ENCODE peak calls at places on chromosomes 11 and 22, in five cellular contexts. P is caudate nucleus, E is epithelial cell of prostate, C is HCT116, G is transverse colon. M is an unnamed sample.
A peak's percentile ranks its signal among the peaks of the same experiment; 100 is the strongest.

GRCh38 chr22:33389927-33390326 is 331.7 kb upstream of the SYN3 start:
- DNase-seq in P (no peak), G (no peak), C (no peak), E (no peak), M (no peak)

GRCh38 chr22:33070600-33070999 is 12.4 kb upstream of the SYN3 start:
- DNase-seq in G (no peak), P (no peak), E (no peak), C (no peak), M (no peak)

GRCh38 chr11:19076744-19077589 is 16.4 kb upstream of the MRGPRX2 start:
- DNase-seq in E (no peak), G (peak; percentile 68), C (peak; percentile 31), P (peak; percentile 28), M (no peak)

GRCh38 chr22:48488149-48488551 is 1339.5 kb downstream of the BRD1 start:
- DNase-seq in P (no peak), G (no peak), C (no peak), E (no peak), M (no peak)

GRCh38 chr11:2574553-2575535 is 125.0 kb downstream of the KCNQ1OT1 start:
- DNase-seq in P (peak; percentile 15), E (no peak), G (peak; percentile 34), C (no peak), M (no peak)

GRCh38 chr11:81993755-81994154 is 739.9 kb downstream of the FAM181B start:
- DNase-seq in C (no peak), G (no peak), E (no peak), P (no peak), M (no peak)

GRCh38 chr11:47998733-47999359 is 18.5 kb downstream of the PTPRJ start:
- DNase-seq in C (no peak), E (no peak), G (peak; percentile 56), P (no peak), M (no peak)

GRCh38 chr11:1517117-1518005 is 30.8 kb upstream of the MOB2 start:
- DNase-seq in G (no peak), C (no peak), E (no peak), P (no peak), M (no peak)

GRCh38 chr11:96267490-96268010 is 75.4 kb downstream of the MAML2 start:
- DNase-seq in E (no peak), C (no peak), P (no peak), G (no peak), M (no peak)

GRCh38 chr11:7668464-7668863 is 4.8 kb downstream of the CYB5R2 start:
- DNase-seq in C (no peak), P (no peak), G (no peak), E (no peak), M (no peak)

GRCh38 chr22:29265929-29266328 is 1.9 kb downstream of the RHBDD3 start:
- DNase-seq in C (no peak), P (no peak), E (no peak), G (no peak), M (no peak)

GRCh38 chr22:37021710-37022482 is 2.4 kb downstream of the MPST start:
- DNase-seq in G (peak; percentile 53), C (peak; percentile 27), E (no peak), P (no peak), M (no peak)

GRCh38 chr11:6862961-6863360 is at the start of gene OR10A2:
- DNase-seq in E (peak; percentile 29), G (no peak), P (no peak), C (no peak), M (no peak)

GRCh38 chr22:44497218-44497903 is 672 bp downstream of the RTL6 start:
- DNase-seq in C (no peak), G (peak; percentile 18), E (no peak), P (no peak), M (no peak)

GRCh38 chr11:1742371-1742770 is 8.0 kb downstream of the IFITM10 start:
- DNase-seq in G (peak; percentile 3), P (no peak), C (no peak), E (no peak), M (no peak)

GRCh38 chr22:47322854-47323253 is 560.4 kb downstream of the TBC1D22A start:
- DNase-seq in E (no peak), G (no peak), C (no peak), P (no peak), M (no peak)

GRCh38 chr11:26820739-26821138 is 98.9 kb upstream of the SLC5A12 start:
- DNase-seq in C (no peak), G (no peak), E (peak; percentile 41), P (no peak), M (no peak)

GRCh38 chr22:46425011-46425410 is 89.5 kb downstream of the TRMU start:
- DNase-seq in P (no peak), G (no peak), C (no peak), E (peak; percentile 49), M (no peak)

GRCh38 chr11:2796508-2797180 is 88.9 kb downstream of the CDKN1C start:
- DNase-seq in C (no peak), P (no peak), E (no peak), G (peak; percentile 3), M (no peak)

GRCh38 chr11:23564370-23564769 is 704.1 kb upstream of the CCDC179 start:
- DNase-seq in E (no peak), C (no peak), P (no peak), G (no peak), M (no peak)

GRCh38 chr11:116529681-116530080 is 243.1 kb downstream of the BUD13 start:
- DNase-seq in C (no peak), G (no peak), E (no peak), P (no peak), M (no peak)

GRCh38 chr22:27113211-27114030 is 456.0 kb downstream of the MIAT start:
- DNase-seq in P (no peak), E (peak; percentile 64), G (peak; percentile 59), C (peak; percentile 95), M (peak; percentile 15)

GRCh38 chr11:121560251-121560650 is 107.5 kb upstream of the SORL1-AS1 start:
- DNase-seq in G (no peak), E (no peak), C (no peak), P (no peak), M (no peak)

GRCh38 chr11:26987726-26988125 is 6.2 kb upstream of the FIBIN start:
- DNase-seq in E (no peak), C (no peak), G (no peak), P (no peak), M (no peak)

GRCh38 chr22:49999901-50000586 is 12.5 kb downstream of the IL17REL start:
- DNase-seq in E (no peak), C (no peak), G (no peak), P (no peak), M (no peak)

GRCh38 chr11:93089474-93090102 is 108.2 kb downstream of the SLC36A4 start:
- DNase-seq in P (no peak), C (peak; percentile 52), G (peak; percentile 27), E (no peak), M (no peak)

GRCh38 chr11:107827041-107827440 is 31.5 kb downstream of the SLC35F2 start:
- DNase-seq in E (no peak), P (no peak), C (no peak), G (no peak), M (no peak)

GRCh38 chr11:107821199-107821926 is 37.2 kb downstream of the SLC35F2 start:
- DNase-seq in P (no peak), E (no peak), G (no peak), C (no peak), M (no peak)

GRCh38 chr11:107819361-107820014 is 39.1 kb downstream of the SLC35F2 start:
- DNase-seq in P (no peak), C (no peak), G (no peak), E (no peak), M (no peak)

GRCh38 chr11:107825875-107826274 is 32.7 kb downstream of the SLC35F2 start:
- DNase-seq in G (no peak), E (no peak), C (no peak), P (no peak), M (no peak)

GRCh38 chr11:107824668-107825369 is 33.8 kb downstream of the SLC35F2 start:
- DNase-seq in P (no peak), C (no peak), G (no peak), E (no peak), M (no peak)
- H3K27ac ChIP-seq in P (no peak overlapping the region), C (no peak overlapping the region), G (no peak overlapping the region), E (no peak overlapping the region), M (no peak overlapping the region)

DNA sequence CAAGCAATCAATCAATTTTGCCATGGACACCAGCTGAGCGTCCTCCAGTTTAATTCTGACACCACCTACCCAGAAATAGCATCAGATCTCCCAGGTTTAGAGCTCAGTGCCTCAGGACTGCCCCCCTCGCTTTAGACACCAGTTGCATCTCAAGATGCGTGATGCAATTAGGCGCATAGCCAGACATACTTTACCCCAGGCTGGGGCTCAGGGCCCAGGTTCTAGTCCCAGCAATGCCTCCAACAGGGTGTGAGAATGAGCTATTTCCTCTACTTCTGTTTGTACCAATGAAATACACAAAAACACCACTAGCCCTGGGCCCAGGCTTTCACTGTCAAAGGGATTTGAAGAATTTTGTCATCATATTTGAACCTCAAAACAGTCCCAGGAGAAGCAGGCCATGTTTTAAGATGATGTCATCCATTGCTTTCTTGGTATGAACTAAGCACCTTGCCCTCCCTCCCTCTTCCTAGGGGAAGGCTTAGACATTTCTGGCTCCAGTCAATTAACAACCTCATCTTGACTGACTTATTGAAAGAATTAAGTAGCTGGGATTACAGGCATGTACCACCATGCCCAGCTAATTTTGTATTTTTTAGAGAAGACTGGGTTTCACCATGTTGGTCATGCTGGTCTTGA is 61.5 kb upstream of the INCENP start:
- DNase-seq in P (no peak), E (no peak), G (no peak), C (no peak), M (no peak)
- H3K27ac ChIP-seq in P (peak overlapping the region; percentile 92), E (no peak overlapping the region), G (no peak overlapping the region), C (no peak overlapping the region), M (peak overlapping the region; percentile 97)

GRCh38 chr11:66334605-66335442 is 1.4 kb downstream of the RIN1 start:
- DNase-seq in P (no peak), G (no peak), E (no peak), C (no peak), M (no peak)

GRCh38 chr11:66338276-66339162 is 2.3 kb upstream of the RIN1 start:
- DNase-seq in E (no peak), C (no peak), G (no peak), P (no peak), M (no peak)

GRCh38 chr11:66335531-66336233 is 552 bp downstream of the RIN1 start:
- DNase-seq in E (no peak), G (no peak), P (no peak), C (no peak), M (no peak)

GRCh38 chr11:66337103-66337899 is 1.1 kb upstream of the RIN1 start:
- DNase-seq in G (no peak), E (no peak), C (no peak), P (no peak), M (no peak)

GRCh38 chr11:66336234-66337102 is at the start of gene RIN1:
- DNase-seq in G (peak; percentile 71), C (peak; percentile 82), E (peak; percentile 90), P (peak; percentile 48), M (no peak)
- H3K27ac ChIP-seq in G (peak within 1 kb of the TSS; percentile 76), C (peak within 1 kb of the TSS; percentile 89), E (peak within 1 kb of the TSS; percentile 95), P (peak within 1 kb of the TSS; percentile 90), M (no peak within 1 kb of the TSS)

DNA sequence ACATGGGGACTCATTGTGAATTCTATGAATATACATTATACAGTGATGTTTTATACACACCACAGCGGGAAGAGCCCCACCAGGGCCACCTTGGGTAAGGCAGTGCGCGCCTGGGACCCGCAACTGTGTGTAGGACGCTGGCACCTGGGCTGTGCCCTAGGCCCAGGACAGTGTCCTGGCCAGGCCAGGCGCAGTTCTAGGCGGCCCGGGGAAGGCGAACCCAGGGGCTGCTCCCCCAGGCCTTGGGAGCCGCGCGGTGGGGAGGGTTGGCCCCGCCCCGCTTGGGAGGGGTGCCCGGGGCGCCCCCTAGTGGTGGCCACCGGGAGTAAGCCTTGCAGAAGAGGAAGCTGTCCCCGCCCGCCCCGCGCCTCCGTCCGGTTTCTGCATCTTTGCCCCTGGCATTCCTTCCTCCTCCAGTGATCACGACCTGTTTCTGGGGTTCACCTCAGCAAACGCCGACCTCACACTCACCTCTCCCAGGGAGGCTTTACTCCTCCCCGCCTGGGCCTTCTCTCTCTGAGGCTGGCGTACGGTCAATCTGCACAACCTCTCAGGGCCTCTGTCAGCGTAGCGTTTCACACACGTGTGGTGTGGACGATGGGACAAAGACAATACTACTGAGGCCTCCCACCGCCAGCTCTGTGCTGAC is 9.5 kb upstream of the EHD1 start:
- DNase-seq in G (peak; percentile 92), E (no peak), P (peak; percentile 25), C (peak; percentile 39), M (peak; percentile 60)
- H3K27ac ChIP-seq in G (peak overlapping the region; percentile 88), E (no peak overlapping the region), P (no peak overlapping the region), C (peak overlapping the region; percentile 40), M (peak overlapping the region; percentile 66)

M was measured in substantia nigra.